ENCODE peak calls at places on chromosome 3, in six cellular contexts. One of them, this sample, is unnamed.

GRCh38 chr3:143600762-143601161 is 247.5 kb downstream of the SLC9A9 start:
- DNase-seq in pulmonary artery endothelial cell: no peak
- DNase-seq in activated T-helper 1 cell treated with anti-CD3 and anti-CD28 coated beads, Interleukin-12 subunit alpha, Interleukin-12 subunit beta, Interleukin-2, Interleukin-4 antibody, amounts not matched to agents 30 ng/mL and 10 ng/mL and 1 ng/mL, durations not matched to agents 14 hours and 24 hours and 36 hours: no peak
- DNase-seq in endodermal cell: no peak
- DNase-seq in endothelial cell: no peak
- DNase-seq in H9: no peak
- DNase-seq in this sample: no peak

GRCh38 chr3:87267953-87268645 is 8.3 kb downstream of the POU1F1 start:
- DNase-seq in pulmonary artery endothelial cell: no peak
- DNase-seq in activated T-helper 1 cell treated with anti-CD3 and anti-CD28 coated beads, Interleukin-12 subunit alpha, Interleukin-12 subunit beta, Interleukin-2, Interleukin-4 antibody, amounts not matched to agents 30 ng/mL and 10 ng/mL and 1 ng/mL, durations not matched to agents 14 hours and 24 hours and 36 hours: no peak
- DNase-seq in endodermal cell: no peak
- DNase-seq in endothelial cell: no peak
- DNase-seq in H9: no peak
- DNase-seq in this sample: no peak

GRCh38 chr3:66537735-66538134 is 36.9 kb upstream of the LRIG1 start:
- DNase-seq in pulmonary artery endothelial cell: no peak
- DNase-seq in activated T-helper 1 cell treated with anti-CD3 and anti-CD28 coated beads, Interleukin-12 subunit alpha, Interleukin-12 subunit beta, Interleukin-2, Interleukin-4 antibody, amounts not matched to agents 30 ng/mL and 10 ng/mL and 1 ng/mL, durations not matched to agents 14 hours and 24 hours and 36 hours: no peak
- DNase-seq in endodermal cell: peak
- DNase-seq in endothelial cell: no peak
- DNase-seq in H9: no peak
- DNase-seq in this sample: no peak

GRCh38 chr3:146505496-146505895 is 36.1 kb upstream of the PLSCR2 start:
- DNase-seq in pulmonary artery endothelial cell: no peak
- DNase-seq in activated T-helper 1 cell treated with anti-CD3 and anti-CD28 coated beads, Interleukin-12 subunit alpha, Interleukin-12 subunit beta, Interleukin-2, Interleukin-4 antibody, amounts not matched to agents 30 ng/mL and 10 ng/mL and 1 ng/mL, durations not matched to agents 14 hours and 24 hours and 36 hours: no peak
- DNase-seq in endodermal cell: no peak
- DNase-seq in endothelial cell: no peak
- DNase-seq in H9: no peak
- DNase-seq in this sample: no peak

GRCh38 chr3:159158801-159159200 is 356.9 kb downstream of the MFSD1 start:
- DNase-seq in pulmonary artery endothelial cell: no peak
- DNase-seq in activated T-helper 1 cell treated with anti-CD3 and anti-CD28 coated beads, Interleukin-12 subunit alpha, Interleukin-12 subunit beta, Interleukin-2, Interleukin-4 antibody, amounts not matched to agents 30 ng/mL and 10 ng/mL and 1 ng/mL, durations not matched to agents 14 hours and 24 hours and 36 hours: no peak
- DNase-seq in endodermal cell: no peak
- DNase-seq in endothelial cell: no peak
- DNase-seq in H9: no peak
- DNase-seq in this sample: no peak

GRCh38 chr3:40162616-40163015 is 146.9 kb upstream of the EIF1B start:
- DNase-seq in pulmonary artery endothelial cell: no peak
- DNase-seq in activated T-helper 1 cell treated with anti-CD3 and anti-CD28 coated beads, Interleukin-12 subunit alpha, Interleukin-12 subunit beta, Interleukin-2, Interleukin-4 antibody, amounts not matched to agents 30 ng/mL and 10 ng/mL and 1 ng/mL, durations not matched to agents 14 hours and 24 hours and 36 hours: no peak
- DNase-seq in endodermal cell: no peak
- DNase-seq in endothelial cell: no peak
- DNase-seq in H9: no peak
- DNase-seq in this sample: no peak

GRCh38 chr3:27423463-27423862 is 54.3 kb upstream of the NEK10 start:
- DNase-seq in pulmonary artery endothelial cell: no peak
- DNase-seq in activated T-helper 1 cell treated with anti-CD3 and anti-CD28 coated beads, Interleukin-12 subunit alpha, Interleukin-12 subunit beta, Interleukin-2, Interleukin-4 antibody, amounts not matched to agents 30 ng/mL and 10 ng/mL and 1 ng/mL, durations not matched to agents 14 hours and 24 hours and 36 hours: no peak
- DNase-seq in endodermal cell: no peak
- DNase-seq in endothelial cell: no peak
- DNase-seq in H9: no peak
- DNase-seq in this sample: no peak

GRCh38 chr3:71785594-71786472 is 885 bp upstream of the PROK2 start:
- DNase-seq in pulmonary artery endothelial cell: no peak
- DNase-seq in activated T-helper 1 cell treated with anti-CD3 and anti-CD28 coated beads, Interleukin-12 subunit alpha, Interleukin-12 subunit beta, Interleukin-2, Interleukin-4 antibody, amounts not matched to agents 30 ng/mL and 10 ng/mL and 1 ng/mL, durations not matched to agents 14 hours and 24 hours and 36 hours: no peak
- DNase-seq in endodermal cell: peak
- DNase-seq in endothelial cell: no peak
- DNase-seq in H9: no peak
- DNase-seq in this sample: no peak

GRCh38 chr3:143536817-143537535 is 311.3 kb downstream of the SLC9A9 start:
- DNase-seq in pulmonary artery endothelial cell: no peak
- DNase-seq in activated T-helper 1 cell treated with anti-CD3 and anti-CD28 coated beads, Interleukin-12 subunit alpha, Interleukin-12 subunit beta, Interleukin-2, Interleukin-4 antibody, amounts not matched to agents 30 ng/mL and 10 ng/mL and 1 ng/mL, durations not matched to agents 14 hours and 24 hours and 36 hours: no peak
- DNase-seq in endodermal cell: no peak
- DNase-seq in endothelial cell: no peak
- DNase-seq in H9: no peak
- DNase-seq in this sample: no peak

GRCh38 chr3:14505001-14505802 is 34.9 kb downstream of the GRIP2 start:
- DNase-seq in pulmonary artery endothelial cell: no peak
- DNase-seq in activated T-helper 1 cell treated with anti-CD3 and anti-CD28 coated beads, Interleukin-12 subunit alpha, Interleukin-12 subunit beta, Interleukin-2, Interleukin-4 antibody, amounts not matched to agents 30 ng/mL and 10 ng/mL and 1 ng/mL, durations not matched to agents 14 hours and 24 hours and 36 hours: no peak
- DNase-seq in endodermal cell: peak
- DNase-seq in endothelial cell: no peak
- DNase-seq in H9: no peak
- DNase-seq in this sample: no peak

GRCh38 chr3:14290631-14291385 is 111.6 kb upstream of the SLC6A6 start:
- DNase-seq in pulmonary artery endothelial cell: no peak
- DNase-seq in activated T-helper 1 cell treated with anti-CD3 and anti-CD28 coated beads, Interleukin-12 subunit alpha, Interleukin-12 subunit beta, Interleukin-2, Interleukin-4 antibody, amounts not matched to agents 30 ng/mL and 10 ng/mL and 1 ng/mL, durations not matched to agents 14 hours and 24 hours and 36 hours: no peak
- DNase-seq in endodermal cell: peak
- DNase-seq in endothelial cell: no peak
- DNase-seq in H9: no peak
- DNase-seq in this sample: no peak

GRCh38 chr3:189071452-189071851 is 100.3 kb upstream of the TPRG1 start:
- DNase-seq in pulmonary artery endothelial cell: no peak
- DNase-seq in activated T-helper 1 cell treated with anti-CD3 and anti-CD28 coated beads, Interleukin-12 subunit alpha, Interleukin-12 subunit beta, Interleukin-2, Interleukin-4 antibody, amounts not matched to agents 30 ng/mL and 10 ng/mL and 1 ng/mL, durations not matched to agents 14 hours and 24 hours and 36 hours: no peak
- DNase-seq in endodermal cell: no peak
- DNase-seq in endothelial cell: no peak
- DNase-seq in H9: no peak
- DNase-seq in this sample: no peak

GRCh38 chr3:127674099-127674792 is 1.5 kb downstream of the ABTB1 start:
- DNase-seq in pulmonary artery endothelial cell: no peak
- DNase-seq in activated T-helper 1 cell treated with anti-CD3 and anti-CD28 coated beads, Interleukin-12 subunit alpha, Interleukin-12 subunit beta, Interleukin-2, Interleukin-4 antibody, amounts not matched to agents 30 ng/mL and 10 ng/mL and 1 ng/mL, durations not matched to agents 14 hours and 24 hours and 36 hours: no peak
- DNase-seq in endodermal cell: no peak
- DNase-seq in endothelial cell: no peak
- DNase-seq in H9: no peak
- DNase-seq in this sample: no peak

GRCh38 chr3:10299679-10300078 is 6.9 kb upstream of the GHRL start:
- DNase-seq in pulmonary artery endothelial cell: no peak
- DNase-seq in activated T-helper 1 cell treated with anti-CD3 and anti-CD28 coated beads, Interleukin-12 subunit alpha, Interleukin-12 subunit beta, Interleukin-2, Interleukin-4 antibody, amounts not matched to agents 30 ng/mL and 10 ng/mL and 1 ng/mL, durations not matched to agents 14 hours and 24 hours and 36 hours: no peak
- DNase-seq in endodermal cell: peak
- DNase-seq in endothelial cell: no peak
- DNase-seq in H9: no peak
- DNase-seq in this sample: no peak

GRCh38 chr3:71548995-71549394 is 34.5 kb downstream of the FOXP1 start:
- DNase-seq in pulmonary artery endothelial cell: no peak
- DNase-seq in activated T-helper 1 cell treated with anti-CD3 and anti-CD28 coated beads, Interleukin-12 subunit alpha, Interleukin-12 subunit beta, Interleukin-2, Interleukin-4 antibody, amounts not matched to agents 30 ng/mL and 10 ng/mL and 1 ng/mL, durations not matched to agents 14 hours and 24 hours and 36 hours: no peak
- DNase-seq in endodermal cell: no peak
- DNase-seq in endothelial cell: no peak
- DNase-seq in H9: no peak
- DNase-seq in this sample: no peak

GRCh38 chr3:46938118-46938517 is 38.4 kb downstream of the CCDC12 start:
- DNase-seq in pulmonary artery endothelial cell: no peak
- DNase-seq in activated T-helper 1 cell treated with anti-CD3 and anti-CD28 coated beads, Interleukin-12 subunit alpha, Interleukin-12 subunit beta, Interleukin-2, Interleukin-4 antibody, amounts not matched to agents 30 ng/mL and 10 ng/mL and 1 ng/mL, durations not matched to agents 14 hours and 24 hours and 36 hours: no peak
- DNase-seq in endodermal cell: no peak
- DNase-seq in endothelial cell: no peak
- DNase-seq in H9: no peak
- DNase-seq in this sample: no peak

This sample was measured in iPS-NIHi11.